ENCODE peak calls at places on chromosomes 6 and 20, in nine cellular contexts. One of them, this sample, is unnamed.

GRCh38 chr20:11935212-11935611 is 17.5 kb downstream of the BTBD3 start:
- DNase-seq in uterus: no peak
- DNase-seq in GM20000: no peak
- DNase-seq in dorsolateral prefrontal cortex: no peak
- DNase-seq in left ventricle myocardium inferior: no peak
- DNase-seq in A549: no peak
- DNase-seq in fibroblast of mammary gland: no peak
- DNase-seq in epithelial cell of proximal tubule: no peak
- DNase-seq in cardiac fibroblast: no peak
- DNase-seq in this sample: no peak

GRCh38 chr6:85355816-85356215 is 94.1 kb upstream of the NT5E start:
- DNase-seq in uterus: no peak
- DNase-seq in fibroblast of mammary gland: no peak
- DNase-seq in A549: no peak
- DNase-seq in epithelial cell of proximal tubule: no peak
- DNase-seq in left ventricle myocardium inferior: no peak
- DNase-seq in dorsolateral prefrontal cortex: no peak
- DNase-seq in GM20000: no peak
- DNase-seq in cardiac fibroblast: no peak
- DNase-seq in this sample: no peak

GRCh38 chr20:63234693-63235398 is 859 bp upstream of the BIRC7 start:
- DNase-seq in fibroblast of mammary gland: no peak
- DNase-seq in GM20000: peak
- DNase-seq in uterus: no peak
- DNase-seq in cardiac fibroblast: peak
- DNase-seq in epithelial cell of proximal tubule: no peak
- DNase-seq in dorsolateral prefrontal cortex: no peak
- DNase-seq in A549: peak
- DNase-seq in left ventricle myocardium inferior: no peak
- DNase-seq in this sample: peak

GRCh38 chr6:3696525-3696924 is 55.0 kb downstream of the PXDC1 start:
- DNase-seq in GM20000: no peak
- DNase-seq in uterus: no peak
- DNase-seq in epithelial cell of proximal tubule: no peak
- DNase-seq in A549: no peak
- DNase-seq in left ventricle myocardium inferior: no peak
- DNase-seq in dorsolateral prefrontal cortex: no peak
- DNase-seq in fibroblast of mammary gland: peak
- DNase-seq in cardiac fibroblast: peak
- DNase-seq in this sample: no peak

GRCh38 chr6:12884983-12885382 is 168.4 kb downstream of the PHACTR1 start:
- DNase-seq in A549: no peak
- DNase-seq in left ventricle myocardium inferior: no peak
- DNase-seq in fibroblast of mammary gland: no peak
- DNase-seq in cardiac fibroblast: no peak
- DNase-seq in GM20000: no peak
- DNase-seq in epithelial cell of proximal tubule: no peak
- DNase-seq in dorsolateral prefrontal cortex: no peak
- DNase-seq in uterus: no peak
- DNase-seq in this sample: no peak

GRCh38 chr6:90295854-90296345 is 743 bp downstream of the BACH2 start:
- DNase-seq in left ventricle myocardium inferior: peak
- DNase-seq in cardiac fibroblast: peak
- DNase-seq in uterus: peak
- DNase-seq in A549: peak
- DNase-seq in GM20000: peak
- DNase-seq in fibroblast of mammary gland: peak
- DNase-seq in epithelial cell of proximal tubule: no peak
- DNase-seq in dorsolateral prefrontal cortex: peak
- DNase-seq in this sample: peak

GRCh38 chr6:169950558-169950957 is 199.1 kb downstream of the ERMARD start:
- DNase-seq in left ventricle myocardium inferior: no peak
- DNase-seq in fibroblast of mammary gland: peak
- DNase-seq in dorsolateral prefrontal cortex: no peak
- DNase-seq in uterus: no peak
- DNase-seq in A549: no peak
- DNase-seq in GM20000: no peak
- DNase-seq in cardiac fibroblast: peak
- DNase-seq in epithelial cell of proximal tubule: no peak
- DNase-seq in this sample: no peak

GRCh38 chr6:18155273-18155863 is at the start of gene KDM1B:
- DNase-seq in dorsolateral prefrontal cortex: peak
- DNase-seq in cardiac fibroblast: peak
- DNase-seq in GM20000: peak
- DNase-seq in uterus: peak
- DNase-seq in left ventricle myocardium inferior: peak
- DNase-seq in A549: peak
- DNase-seq in epithelial cell of proximal tubule: no peak
- DNase-seq in fibroblast of mammary gland: peak
- DNase-seq in this sample: peak

GRCh38 chr20:21583486-21584168 is 69.8 kb upstream of the NKX2-2 start:
- DNase-seq in cardiac fibroblast: no peak
- DNase-seq in epithelial cell of proximal tubule: no peak
- DNase-seq in fibroblast of mammary gland: no peak
- DNase-seq in uterus: no peak
- DNase-seq in GM20000: no peak
- DNase-seq in dorsolateral prefrontal cortex: no peak
- DNase-seq in left ventricle myocardium inferior: no peak
- DNase-seq in A549: no peak
- DNase-seq in this sample: no peak

GRCh38 chr20:50305636-50306477 is 115.2 kb downstream of the CEBPB start:
- DNase-seq in uterus: peak
- DNase-seq in cardiac fibroblast: peak
- DNase-seq in GM20000: no peak
- DNase-seq in dorsolateral prefrontal cortex: peak
- DNase-seq in left ventricle myocardium inferior: no peak
- DNase-seq in fibroblast of mammary gland: peak
- DNase-seq in A549: peak
- DNase-seq in epithelial cell of proximal tubule: no peak
- DNase-seq in this sample: no peak

GRCh38 chr6:53922571-53922981 is 127.8 kb downstream of the LRRC1 start:
- DNase-seq in A549: no peak
- DNase-seq in cardiac fibroblast: no peak
- DNase-seq in dorsolateral prefrontal cortex: no peak
- DNase-seq in fibroblast of mammary gland: no peak
- DNase-seq in left ventricle myocardium inferior: no peak
- DNase-seq in uterus: no peak
- DNase-seq in epithelial cell of proximal tubule: peak
- DNase-seq in GM20000: no peak
- DNase-seq in this sample: no peak

GRCh38 chr6:142833054-142833453 is 111.9 kb downstream of the HIVEP2 start:
- DNase-seq in left ventricle myocardium inferior: no peak
- DNase-seq in uterus: no peak
- DNase-seq in epithelial cell of proximal tubule: peak
- DNase-seq in A549: no peak
- DNase-seq in fibroblast of mammary gland: peak
- DNase-seq in cardiac fibroblast: peak
- DNase-seq in dorsolateral prefrontal cortex: no peak
- DNase-seq in GM20000: no peak
- DNase-seq in this sample: no peak

GRCh38 chr20:56445130-56445529 is 23.3 kb upstream of the RTF2 start:
- DNase-seq in A549: no peak
- DNase-seq in GM20000: no peak
- DNase-seq in dorsolateral prefrontal cortex: no peak
- DNase-seq in fibroblast of mammary gland: no peak
- DNase-seq in cardiac fibroblast: no peak
- DNase-seq in epithelial cell of proximal tubule: no peak
- DNase-seq in left ventricle myocardium inferior: no peak
- DNase-seq in uterus: no peak
- DNase-seq in this sample: no peak

GRCh38 chr6:127119361-127120108 is 1.1 kb downstream of the RSPO3 start:
- DNase-seq in left ventricle myocardium inferior: no peak
- DNase-seq in fibroblast of mammary gland: no peak
- DNase-seq in A549: peak
- DNase-seq in cardiac fibroblast: no peak
- DNase-seq in dorsolateral prefrontal cortex: peak
- DNase-seq in uterus: peak
- DNase-seq in epithelial cell of proximal tubule: no peak
- DNase-seq in GM20000: peak
- DNase-seq in this sample: peak

GRCh38 chr6:73696990-73697651 is 1.1 kb downstream of the CD109 start:
- DNase-seq in cardiac fibroblast: no peak
- DNase-seq in left ventricle myocardium inferior: no peak
- DNase-seq in uterus: no peak
- DNase-seq in fibroblast of mammary gland: no peak
- DNase-seq in GM20000: no peak
- DNase-seq in A549: no peak
- DNase-seq in dorsolateral prefrontal cortex: no peak
- DNase-seq in epithelial cell of proximal tubule: no peak
- DNase-seq in this sample: no peak

GRCh38 chr6:134347916-134348805 is 30.2 kb upstream of the SGK1 start:
- DNase-seq in epithelial cell of proximal tubule: no peak
- DNase-seq in fibroblast of mammary gland: peak
- DNase-seq in cardiac fibroblast: peak
- DNase-seq in dorsolateral prefrontal cortex: no peak
- DNase-seq in GM20000: no peak
- DNase-seq in left ventricle myocardium inferior: peak
- DNase-seq in uterus: no peak
- DNase-seq in A549: no peak
- DNase-seq in this sample: no peak

GRCh38 chr6:147930743-147931142 is 411.9 kb upstream of the SASH1 start:
- DNase-seq in fibroblast of mammary gland: no peak
- DNase-seq in epithelial cell of proximal tubule: no peak
- DNase-seq in uterus: no peak
- DNase-seq in left ventricle myocardium inferior: no peak
- DNase-seq in cardiac fibroblast: no peak
- DNase-seq in A549: no peak
- DNase-seq in GM20000: no peak
- DNase-seq in dorsolateral prefrontal cortex: no peak
- DNase-seq in this sample: no peak

GRCh38 chr20:49183444-49183843 is 4.7 kb downstream of the STAU1 start:
- DNase-seq in epithelial cell of proximal tubule: no peak
- DNase-seq in dorsolateral prefrontal cortex: no peak
- DNase-seq in fibroblast of mammary gland: no peak
- DNase-seq in uterus: no peak
- DNase-seq in cardiac fibroblast: no peak
- DNase-seq in A549: no peak
- DNase-seq in GM20000: no peak
- DNase-seq in left ventricle myocardium inferior: no peak
- DNase-seq in this sample: no peak

GRCh38 chr6:110538416-110539060 is 62.1 kb upstream of the SLC22A16 start:
- DNase-seq in epithelial cell of proximal tubule: no peak
- DNase-seq in fibroblast of mammary gland: peak
- DNase-seq in cardiac fibroblast: no peak
- DNase-seq in dorsolateral prefrontal cortex: no peak
- DNase-seq in uterus: no peak
- DNase-seq in A549: no peak
- DNase-seq in GM20000: no peak
- DNase-seq in left ventricle myocardium inferior: no peak
- DNase-seq in this sample: no peak

GRCh38 chr20:50210066-50210619 is 19.5 kb downstream of the CEBPB start:
- DNase-seq in A549: no peak
- DNase-seq in uterus: no peak
- DNase-seq in cardiac fibroblast: no peak
- DNase-seq in fibroblast of mammary gland: no peak
- DNase-seq in GM20000: no peak
- DNase-seq in epithelial cell of proximal tubule: no peak
- DNase-seq in left ventricle myocardium inferior: no peak
- DNase-seq in dorsolateral prefrontal cortex: no peak
- DNase-seq in this sample: no peak

GRCh38 chr6:168163096-168163731 is 84.2 kb upstream of the FRMD1 start:
- DNase-seq in fibroblast of mammary gland: peak
- DNase-seq in cardiac fibroblast: peak
- DNase-seq in dorsolateral prefrontal cortex: no peak
- DNase-seq in uterus: no peak
- DNase-seq in left ventricle myocardium inferior: no peak
- DNase-seq in epithelial cell of proximal tubule: no peak
- DNase-seq in A549: no peak
- DNase-seq in GM20000: no peak
- DNase-seq in this sample: no peak

GRCh38 chr6:13334953-13335352 is 6.6 kb upstream of the TBC1D7 start:
- DNase-seq in fibroblast of mammary gland: no peak
- DNase-seq in left ventricle myocardium inferior: no peak
- DNase-seq in cardiac fibroblast: peak
- DNase-seq in dorsolateral prefrontal cortex: no peak
- DNase-seq in A549: no peak
- DNase-seq in epithelial cell of proximal tubule: no peak
- DNase-seq in uterus: no peak
- DNase-seq in GM20000: no peak
- DNase-seq in this sample: no peak

GRCh38 chr6:154494592-154494991 is 15.9 kb downstream of the CNKSR3 start:
- DNase-seq in left ventricle myocardium inferior: no peak
- DNase-seq in GM20000: no peak
- DNase-seq in cardiac fibroblast: no peak
- DNase-seq in dorsolateral prefrontal cortex: no peak
- DNase-seq in A549: no peak
- DNase-seq in epithelial cell of proximal tubule: no peak
- DNase-seq in uterus: no peak
- DNase-seq in fibroblast of mammary gland: no peak
- DNase-seq in this sample: no peak
- TF ChIP-seq CTCF in left ventricle myocardium inferior: no peak
- TF ChIP-seq CTCF in GM20000: no peak
- TF ChIP-seq CTCF in cardiac fibroblast: no peak
- TF ChIP-seq CTCF in dorsolateral prefrontal cortex: no peak
- TF ChIP-seq CTCF in A549: no peak
- TF ChIP-seq CTCF in epithelial cell of proximal tubule: no peak
- TF ChIP-seq CTCF in uterus: no peak
- TF ChIP-seq CTCF in fibroblast of mammary gland: no peak
- TF ChIP-seq CTCF in this sample: no peak

GRCh38 chr20:2873747-2874041 is 413 bp downstream of the PTPRA start:
- DNase-seq in A549: peak
- DNase-seq in left ventricle myocardium inferior: peak
- DNase-seq in epithelial cell of proximal tubule: no peak
- DNase-seq in dorsolateral prefrontal cortex: peak
- DNase-seq in GM20000: no peak
- DNase-seq in fibroblast of mammary gland: peak
- DNase-seq in cardiac fibroblast: peak
- DNase-seq in uterus: peak
- DNase-seq in this sample: peak
- TF ChIP-seq CTCF in A549: no peak
- TF ChIP-seq CTCF in left ventricle myocardium inferior: no peak
- TF ChIP-seq CTCF in epithelial cell of proximal tubule: no peak
- TF ChIP-seq CTCF in dorsolateral prefrontal cortex: no peak
- TF ChIP-seq CTCF in GM20000: no peak
- TF ChIP-seq CTCF in fibroblast of mammary gland: no peak
- TF ChIP-seq CTCF in cardiac fibroblast: no peak
- TF ChIP-seq CTCF in uterus: no peak
- TF ChIP-seq CTCF in this sample: no peak

DNA sequence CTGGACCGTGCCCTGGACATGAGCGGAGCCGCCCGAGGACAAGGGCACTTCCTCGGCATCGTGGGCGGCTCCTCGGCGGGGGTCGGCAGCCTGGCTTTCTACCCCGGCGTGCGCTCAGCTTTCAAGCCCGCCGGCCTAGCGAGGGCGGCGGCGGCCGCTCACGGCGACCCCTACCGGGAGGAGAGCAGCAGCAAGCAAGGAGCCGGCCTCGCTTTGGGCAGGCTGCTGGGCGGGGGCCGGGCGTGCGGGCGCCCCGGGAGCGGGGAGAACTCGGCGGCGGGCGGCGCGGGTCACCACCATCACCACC is 6.7 kb downstream of the PRDM13 start:
- DNase-seq in GM20000: peak
- DNase-seq in epithelial cell of proximal tubule: no peak
- DNase-seq in fibroblast of mammary gland: peak
- DNase-seq in A549: peak
- DNase-seq in dorsolateral prefrontal cortex: no peak
- DNase-seq in uterus: no peak
- DNase-seq in cardiac fibroblast: peak
- DNase-seq in left ventricle myocardium inferior: no peak
- DNase-seq in this sample: peak
- TF ChIP-seq CTCF in GM20000: peak
- TF ChIP-seq CTCF in epithelial cell of proximal tubule: no peak
- TF ChIP-seq CTCF in fibroblast of mammary gland: peak
- TF ChIP-seq CTCF in A549: peak
- TF ChIP-seq CTCF in dorsolateral prefrontal cortex: peak
- TF ChIP-seq CTCF in uterus: peak
- TF ChIP-seq CTCF in cardiac fibroblast: peak
- TF ChIP-seq CTCF in left ventricle myocardium inferior: peak
- TF ChIP-seq CTCF in this sample: peak

GRCh38 chr6:72084992-72085569 is 198.7 kb downstream of the RIMS1 start:
- DNase-seq in uterus: no peak
- DNase-seq in GM20000: peak
- DNase-seq in left ventricle myocardium inferior: no peak
- DNase-seq in epithelial cell of proximal tubule: no peak
- DNase-seq in cardiac fibroblast: peak
- DNase-seq in A549: no peak
- DNase-seq in dorsolateral prefrontal cortex: no peak
- DNase-seq in fibroblast of mammary gland: peak
- DNase-seq in this sample: no peak
- TF ChIP-seq CTCF in uterus: no peak
- TF ChIP-seq CTCF in GM20000: peak
- TF ChIP-seq CTCF in left ventricle myocardium inferior: peak
- TF ChIP-seq CTCF in epithelial cell of proximal tubule: peak
- TF ChIP-seq CTCF in cardiac fibroblast: peak
- TF ChIP-seq CTCF in A549: peak
- TF ChIP-seq CTCF in dorsolateral prefrontal cortex: peak
- TF ChIP-seq CTCF in fibroblast of mammary gland: peak
- TF ChIP-seq CTCF in this sample: peak